ENCODE peak calls at places on chromosomes 16 and 17, in eight cellular contexts. I is GM12864; V is psoas muscle; T is neural progenitor cell; J is body of pancreas; W is GM06990; N is CD8-positive, alpha-beta memory T cell; D is heart right ventricle. X is an unnamed sample.

GRCh38 chr17:57939797-57940196 is 15.4 kb downstream of the CUEDC1 start:
- DNase-seq in T (no peak), D (no peak), V (peak; percentile 66), I (peak; percentile 82), W (peak; percentile 90), N (no peak), J (no peak), X (no peak)

GRCh38 chr17:37770631-37771518 is 26.0 kb upstream of the HNF1B start:
- DNase-seq in N (no peak), V (no peak), I (no peak), D (peak; percentile 10), J (peak; percentile 85), W (no peak), T (peak; percentile 73), X (peak; percentile 69)

GRCh38 chr16:474420-475122 is 49.1 kb downstream of the RAB11FIP3 start:
- DNase-seq in J (no peak), V (no peak), N (no peak), W (no peak), I (no peak), T (no peak), D (no peak), X (no peak)

GRCh38 chr16:56424791-56425438 is 430 bp downstream of the AMFR start:
- DNase-seq in I (no peak), N (peak; percentile 25), D (peak; percentile 17), V (peak; percentile 73), W (peak; percentile 55), T (no peak), J (peak; percentile 21), X (peak; percentile 30)

GRCh38 chr16:482468-483185 is 44.9 kb upstream of the CAPN15 start:
- DNase-seq in V (no peak), D (no peak), N (no peak), J (no peak), W (no peak), I (no peak), T (no peak), X (no peak)

GRCh38 chr17:82740906-82741759 is 5.7 kb downstream of the FN3K start:
- DNase-seq in J (no peak), W (no peak), T (no peak), N (no peak), V (peak; percentile 32), D (no peak), I (no peak), X (no peak)

GRCh38 chr17:31404028-31404949 is 12.8 kb downstream of the RAB11FIP4 start:
- DNase-seq in N (no peak), V (no peak), I (no peak), J (peak; percentile 5), D (no peak), T (no peak), W (no peak), X (no peak)

GRCh38 chr16:83898463-83899271 is at the start of gene MLYCD:
- DNase-seq in N (peak; percentile 71), J (peak; percentile 97), W (peak; percentile 84), T (peak; percentile 92), I (peak; percentile 21), V (peak; percentile 96), D (peak; percentile 84), X (peak; percentile 91)

GRCh38 chr16:12314786-12315185 is 338.3 kb downstream of the SNX29 start:
- DNase-seq in V (no peak), T (no peak), J (no peak), I (no peak), W (no peak), D (no peak), N (no peak), X (no peak)

GRCh38 chr17:68305132-68305531 is 13.8 kb downstream of the ARSG start:
- DNase-seq in J (no peak), D (no peak), T (no peak), W (no peak), N (no peak), V (no peak), I (no peak), X (no peak)

GRCh38 chr17:32931686-32932085 is 3.7 kb downstream of the TMEM98 start:
- DNase-seq in T (no peak), I (no peak), V (no peak), D (no peak), J (no peak), N (no peak), W (no peak), X (no peak)

GRCh38 chr17:80469667-80470066 is 6.7 kb downstream of the NPTX1 start:
- DNase-seq in D (no peak), W (no peak), T (no peak), N (no peak), V (no peak), J (no peak), I (no peak), X (no peak)

GRCh38 chr17:2701996-2702741 is 9.4 kb downstream of the CLUH start:
- DNase-seq in I (no peak), D (no peak), V (peak; percentile 20), T (no peak), W (no peak), N (no peak), J (peak; percentile 8), X (peak; percentile 1)

GRCh38 chr17:42050360-42051012 is at the start of gene C17orf113:
- DNase-seq in I (no peak), N (peak; percentile 26), J (peak; percentile 77), T (peak; percentile 88), W (peak; percentile 42), V (peak; percentile 82), D (peak; percentile 50), X (peak; percentile 74)

GRCh38 chr17:79622776-79623175 is 11.9 kb upstream of the RBFOX3 start:
- DNase-seq in W (no peak), J (peak; percentile 2), N (no peak), I (no peak), V (peak; percentile 14), T (no peak), D (peak; percentile 2), X (no peak)

GRCh38 chr17:17439971-17440843 is 36.6 kb upstream of the MED9 start:
- DNase-seq in D (peak; percentile 31), J (peak; percentile 75), I (peak; percentile 31), V (no peak), W (peak; percentile 31), T (peak; percentile 62), N (peak; percentile 65), X (peak; percentile 95)

GRCh38 chr17:50977487-50978159 is 111.5 kb upstream of the TOB1 start:
- DNase-seq in N (no peak), W (no peak), J (no peak), D (no peak), T (no peak), I (no peak), V (no peak), X (peak; percentile 50)

GRCh38 chr16:9311303-9311954 is 220.0 kb downstream of the HAPSTR1 start:
- DNase-seq in J (peak; percentile 30), I (no peak), V (no peak), W (no peak), T (peak; percentile 58), D (no peak), N (no peak), X (no peak)

GRCh38 chr17:20982589-20983358 is 60.0 kb downstream of the USP22 start:
- DNase-seq in J (no peak), T (no peak), N (no peak), W (no peak), D (no peak), I (no peak), V (no peak), X (no peak)

GRCh38 chr16:1978476-1979120 is 2.7 kb downstream of the NOXO1 start:
- DNase-seq in N (no peak), T (no peak), V (no peak), D (no peak), J (no peak), I (no peak), W (no peak), X (no peak)

GRCh38 chr16:1980770-1981087 is 540 bp downstream of the NOXO1 start:
- DNase-seq in T (no peak), W (no peak), I (no peak), V (no peak), N (no peak), D (no peak), J (no peak), X (no peak)

GRCh38 chr16:1977875-1978268 is 3.4 kb downstream of the NOXO1 start:
- DNase-seq in W (no peak), N (no peak), V (no peak), D (no peak), J (no peak), T (no peak), I (no peak), X (no peak)

GRCh38 chr16:1980026-1980769 is 1.1 kb downstream of the NOXO1 start:
- DNase-seq in W (no peak), I (no peak), T (peak; percentile 49), D (no peak), V (peak; percentile 80), N (no peak), J (peak; percentile 53), X (no peak)

DNA sequence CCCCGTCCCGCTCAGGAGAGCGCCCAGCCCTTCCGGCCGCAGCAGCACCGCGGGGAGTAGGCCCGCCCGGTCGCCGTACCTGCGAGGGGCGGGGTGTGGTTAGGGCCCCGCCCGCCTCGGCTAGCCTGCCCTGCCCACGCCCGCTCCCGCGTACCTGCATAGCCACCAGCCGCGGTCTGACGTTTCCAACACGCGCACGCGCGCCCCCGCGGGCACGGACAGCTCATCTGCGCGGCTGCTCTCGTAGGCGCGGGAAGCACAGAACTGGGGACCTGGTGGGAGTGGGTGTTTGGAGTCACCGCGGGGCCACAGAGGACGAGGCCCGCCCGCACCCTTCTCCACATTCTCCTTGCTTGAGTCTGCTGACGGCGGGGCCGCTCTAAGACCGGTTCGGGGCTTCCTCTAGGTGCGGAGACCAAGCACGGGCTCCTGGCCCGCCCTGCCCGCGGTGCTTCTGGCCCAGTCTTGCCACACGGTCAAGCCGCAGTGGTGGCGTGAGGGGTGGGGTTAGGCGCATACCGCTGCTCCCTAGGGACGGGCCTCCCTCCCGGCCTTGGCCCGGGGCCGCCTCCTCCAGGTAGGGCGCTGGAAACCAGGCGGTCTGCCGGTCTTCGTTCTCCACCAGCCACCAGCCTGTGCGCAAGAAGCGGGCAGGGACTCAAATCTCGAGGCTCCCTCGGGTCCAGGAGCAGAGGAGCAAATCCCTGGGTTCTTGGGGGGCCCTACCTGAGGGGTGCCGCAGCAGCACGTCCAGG is 1.8 kb downstream of the NOXO1 start:
- DNase-seq in D (no peak), T (peak; percentile 52), N (no peak), W (no peak), V (no peak), I (no peak), J (peak; percentile 89), X (peak; percentile 30)
- H3K4me3 ChIP-seq in D (no peak overlapping the region), T (peak overlapping the region; percentile 25), N (no peak overlapping the region), W (no peak overlapping the region), V (no peak overlapping the region), I (no peak overlapping the region), J (no peak overlapping the region), X (no peak overlapping the region)

GRCh38 chr17:48571826-48572417 is 6.2 kb downstream of the HOXB4 start:
- DNase-seq in V (no peak), N (no peak), D (no peak), I (no peak), J (no peak), W (no peak), T (no peak), X (no peak)
- H3K4me3 ChIP-seq in V (no peak overlapping the region), N (no peak overlapping the region), D (no peak overlapping the region), I (no peak overlapping the region), J (no peak overlapping the region), W (no peak overlapping the region), T (no peak overlapping the region), X (no peak overlapping the region)

GRCh38 chr17:74860229-74860998 is 729 bp upstream of the GRIN2C start:
- DNase-seq in I (no peak), T (peak; percentile 30), W (no peak), D (no peak), V (no peak), J (no peak), N (peak; percentile 19), X (peak; percentile 65)
- H3K4me3 ChIP-seq in I (no peak overlapping the region), T (peak overlapping the region; percentile 55), W (no peak overlapping the region), D (peak overlapping the region; percentile 55), V (peak overlapping the region; percentile 56), J (no peak overlapping the region), N (peak overlapping the region; percentile 32), X (peak overlapping the region; percentile 59)

GRCh38 chr16:71288890-71289731 is at the start of gene CMTR2:
- DNase-seq in I (peak; percentile 95), D (peak; percentile 93), J (peak; percentile 96), T (peak; percentile 100), N (peak; percentile 86), V (peak; percentile 97), W (peak; percentile 97), X (peak; percentile 97)
- H3K4me3 ChIP-seq in I (peak within 1 kb of the TSS; percentile 71), D (peak within 1 kb of the TSS; percentile 76), J (peak within 1 kb of the TSS; percentile 64), T (peak within 1 kb of the TSS; percentile 68), N (peak within 1 kb of the TSS; percentile 76), V (peak within 1 kb of the TSS; percentile 89), W (peak within 1 kb of the TSS; percentile 86), X (peak within 1 kb of the TSS; percentile 69)